ENCODE peak calls at places on chromosomes 4 and X, in six cellular contexts. J is NCI-H1105 treated with DMSO at 0.1 percent for 48 hours, T is uterus, Y is SK-MEL-5, R is GM13977, H is D721Med. U is an unnamed sample.

GRCh38 chrX:40040686-40041461 is 56.9 kb downstream of the BCOR start:
- DNase-seq in T (no peak), R (no peak), J (no peak), Y (peak; percentile 6), H (no peak), U (no peak)

GRCh38 chr4:48342559-48342878 is 1.2 kb downstream of the SLAIN2 start:
- DNase-seq in J (peak; percentile 17), T (no peak), Y (no peak), R (no peak), H (no peak), U (no peak)

GRCh38 chr4:141913928-141914327 is 277.5 kb downstream of the IL15 start:
- DNase-seq in T (no peak), J (no peak), H (no peak), Y (peak; percentile 4), R (no peak), U (no peak)

GRCh38 chrX:78104447-78105176 is 564 bp downstream of the PGK1 start:
- DNase-seq in J (peak; percentile 0), H (no peak), Y (peak; percentile 57), T (peak; percentile 27), R (peak; percentile 38), U (peak; percentile 46)

GRCh38 chrX:154605566-154605965 is 13.5 kb downstream of the CTAG1B start:
- DNase-seq in J (no peak), Y (no peak), H (no peak), R (no peak), T (no peak), U (no peak)

GRCh38 chrX:78024349-78025108 is 55.1 kb upstream of the PGAM4 start:
- DNase-seq in J (peak; percentile 12), T (no peak), Y (peak; percentile 68), R (peak; percentile 51), H (peak; percentile 26), U (peak; percentile 12)

GRCh38 chr4:47926667-47927258 is 12.4 kb upstream of the NFXL1 start:
- DNase-seq in R (peak; percentile 48), T (peak; percentile 21), J (peak; percentile 56), Y (peak; percentile 74), H (no peak), U (peak; percentile 40)

GRCh38 chrX:21974011-21974385 is 33.5 kb downstream of the SMS start:
- DNase-seq in T (no peak), R (peak; percentile 15), J (no peak), H (no peak), Y (no peak), U (no peak)

GRCh38 chrX:133922390-133922772 is 63.0 kb downstream of the GPC3 start:
- DNase-seq in R (no peak), Y (no peak), H (no peak), J (no peak), T (no peak), U (peak; percentile 48)